ENCODE peak calls at places on chromosomes 5 and 9, in nine cellular contexts. A is germinal center, P is ELR, C is LNCaP clone FGC, H is thyroid gland, G is astrocyte, Q is mucosa of descending colon, W is NCI-H1436 treated with DMSO at 0.1 percent for 48 hours, R is putamen. O is an unnamed sample.

GRCh38 chr9:85516976-85517637 is 224.6 kb downstream of the AGTPBP1 start:
- DNase-seq in G (no peak), Q (no peak), A (no peak), C (no peak), R (no peak), W (no peak), P (no peak), H (no peak), O (no peak)

GRCh38 chr9:811101-811531 is 30.4 kb upstream of the DMRT1 start:
- DNase-seq in W (no peak), P (peak), H (peak), R (no peak), G (peak), C (peak), Q (peak), A (no peak), O (no peak)

GRCh38 chr9:3894764-3895163 is 369.0 kb upstream of the RFX3 start:
- DNase-seq in Q (no peak), G (peak), R (no peak), C (no peak), H (no peak), W (no peak), A (no peak), P (peak), O (no peak)

GRCh38 chr9:75448281-75448680 is 360.0 kb downstream of the OSTF1 start:
- DNase-seq in Q (peak), W (no peak), P (no peak), G (peak), A (no peak), H (peak), R (no peak), C (no peak), O (no peak)

GRCh38 chr5:143932584-143932983 is 120.6 kb downstream of the HMHB1 start:
- DNase-seq in H (no peak), A (no peak), W (no peak), Q (no peak), P (peak), C (no peak), R (no peak), G (no peak), O (no peak)

GRCh38 chr5:170407062-170407461 is 17.9 kb upstream of the KCNMB1 start:
- DNase-seq in P (no peak), R (no peak), H (no peak), Q (no peak), C (no peak), A (no peak), G (no peak), W (no peak), O (no peak)

GRCh38 chr5:8756498-8757084 is 789.3 kb downstream of the SEMA5A start:
- DNase-seq in H (peak), P (peak), W (no peak), G (peak), C (peak), Q (peak), A (no peak), R (peak), O (no peak)

GRCh38 chr5:142283304-142283703 is 41.5 kb downstream of the SPRY4 start:
- DNase-seq in Q (no peak), A (no peak), W (no peak), P (no peak), C (no peak), G (no peak), R (no peak), H (no peak), O (no peak)

GRCh38 chr9:130741831-130742449 is 48.4 kb downstream of the EXOSC2 start:
- DNase-seq in R (no peak), Q (no peak), H (no peak), C (no peak), P (peak), G (peak), A (no peak), W (no peak), O (no peak)

GRCh38 chr5:139797335-139797734 is 1.7 kb downstream of the PSD2 start:
- DNase-seq in H (no peak), R (no peak), A (no peak), Q (no peak), C (no peak), G (no peak), P (no peak), W (no peak), O (no peak)

O was measured in chondrocyte.